ENCODE peak calls at places on chromosome 9, in four cellular contexts. M is fibroblast of lung, I is choroid plexus epithelial cell, G is foreskin fibroblast. P is an unnamed sample.
A peak's percentile ranks its signal among the peaks of the same experiment; 100 is the strongest.

GRCh38 chr9:107332883-107333282 is 49.8 kb downstream of the RAD23B start:
- DNase-seq in I (no peak), M (no peak), G (no peak), P (no peak)

GRCh38 chr9:87516222-87516930 is 18.7 kb downstream of the DAPK1 start:
- DNase-seq in M (peak; percentile 49), G (no peak), I (peak; percentile 67), P (no peak)

GRCh38 chr9:110918316-110919054 is 119.8 kb downstream of the LPAR1 start:
- DNase-seq in M (peak; percentile 72), I (peak; percentile 86), G (peak; percentile 83), P (peak; percentile 62)

GRCh38 chr9:97594414-97594921 is 38.7 kb downstream of the TSTD2 start:
- DNase-seq in I (no peak), G (no peak), M (no peak), P (no peak)

GRCh38 chr9:4382722-4383317 is 83.0 kb upstream of the GLIS3 start:
- DNase-seq in G (peak; percentile 58), I (peak; percentile 66), M (peak; percentile 21), P (peak; percentile 18)

GRCh38 chr9:124248066-124248465 is 9.7 kb upstream of the NEK6 start:
- DNase-seq in G (no peak), M (no peak), I (peak; percentile 47), P (no peak)

GRCh38 chr9:133715866-133716563 is 22.1 kb downstream of the SARDH start:
- DNase-seq in I (peak; percentile 60), M (peak; percentile 36), G (no peak), P (no peak)

GRCh38 chr9:94507531-94508258 is 47.2 kb upstream of the PCAT7 start:
- DNase-seq in G (no peak), M (no peak), I (no peak), P (no peak)

GRCh38 chr9:127283917-127284316 is 19.3 kb downstream of the GARNL3 start:
- DNase-seq in I (peak; percentile 77), G (peak; percentile 76), M (peak; percentile 29), P (peak; percentile 31)

GRCh38 chr9:19373527-19373926 is 6.5 kb downstream of the RPS6 start:
- DNase-seq in G (no peak), I (no peak), M (no peak), P (no peak)

GRCh38 chr9:134171316-134172197 is 7.2 kb upstream of the RNU6ATAC start:
- DNase-seq in G (peak; percentile 84), M (peak; percentile 45), I (peak; percentile 52), P (peak; percentile 71)

GRCh38 chr9:93365427-93366118 is 85.9 kb upstream of the FAM120A start:
- DNase-seq in M (no peak), G (no peak), I (no peak), P (no peak)

GRCh38 chr9:69412741-69413150 is 87.7 kb downstream of the ENTREP1 start:
- DNase-seq in M (peak; percentile 53), I (peak; percentile 74), G (peak; percentile 86), P (peak; percentile 59)
- TF ChIP-seq CTCF in M (peak; percentile 82), I (peak; percentile 82), G (peak; percentile 83), P (peak; percentile 82)

DNA sequence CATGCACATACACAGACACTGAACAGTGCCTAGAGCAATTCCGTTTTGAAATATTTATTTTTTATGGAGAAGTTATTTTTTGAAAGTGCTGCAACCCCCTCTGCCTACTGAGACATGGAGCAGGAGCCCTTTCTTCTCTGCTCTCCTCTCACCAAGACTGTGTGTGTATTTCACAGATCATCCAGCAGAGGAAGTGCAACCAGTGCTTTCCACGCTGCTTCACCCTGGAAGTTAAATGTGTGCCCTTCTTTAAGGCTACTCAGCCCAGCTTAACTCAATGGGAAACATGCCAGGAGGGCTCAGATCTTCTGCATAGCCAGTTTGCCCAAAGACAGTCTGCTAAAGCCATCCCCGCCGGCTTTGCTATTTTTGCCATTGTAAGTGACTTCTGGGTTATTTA is 606.3 kb downstream of the TLE1 start:
- DNase-seq in G (peak; percentile 33), I (peak; percentile 52), M (peak; percentile 38), P (no peak)
- TF ChIP-seq CTCF in G (no peak), I (peak; percentile 61), M (peak; percentile 42), P (no peak)

GRCh38 chr9:89928106-89928505 is 323.3 kb downstream of the GADD45G start:
- DNase-seq in G (no peak), I (no peak), M (no peak), P (no peak)

GRCh38 chr9:89929721-89930480 is 325.1 kb downstream of the GADD45G start:
- DNase-seq in M (peak; percentile 71), I (no peak), G (no peak), P (no peak)

GRCh38 chr9:89928521-89929275 is 323.9 kb downstream of the GADD45G start:
- DNase-seq in M (no peak), I (no peak), G (no peak), P (no peak)

GRCh38 chr9:89926691-89927220 is 321.9 kb downstream of the GADD45G start:
- DNase-seq in M (no peak), G (no peak), I (no peak), P (no peak)

DNA sequence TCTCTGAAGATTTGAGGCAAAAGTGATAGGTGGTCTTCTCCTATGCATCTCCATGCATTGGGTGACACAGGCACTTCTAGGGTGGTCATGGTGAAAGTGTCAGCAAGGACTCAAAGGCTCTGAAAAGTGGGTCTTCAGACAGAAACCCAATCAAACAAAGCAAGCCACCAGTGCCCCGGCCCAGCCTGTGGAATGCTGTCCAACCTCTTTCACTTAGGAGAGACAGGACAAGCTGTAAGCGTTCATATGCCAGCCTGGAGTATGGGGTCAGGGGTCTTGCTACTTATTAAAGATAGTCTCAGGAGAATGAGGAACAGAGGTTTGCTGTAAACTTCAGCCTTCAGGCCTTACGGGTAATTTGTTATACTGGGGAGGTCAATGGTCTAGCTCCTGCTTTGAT is 324.5 kb downstream of the GADD45G start:
- DNase-seq in M (no peak), G (no peak), I (no peak), P (no peak)
- TF ChIP-seq CTCF in M (no peak), G (no peak), I (no peak), P (no peak)

GRCh38 chr9:113143432-113144227 is 7.2 kb upstream of the SLC31A2 start:
- DNase-seq in M (no peak), I (no peak), G (no peak), P (no peak)
- TF ChIP-seq CTCF in M (no peak), I (no peak), G (no peak), P (peak; percentile 20)

GRCh38 chr9:35733109-35733541 is 659 bp downstream of the CREB3 start:
- DNase-seq in G (peak; percentile 65), I (peak; percentile 85), M (peak; percentile 75), P (peak; percentile 72)
- TF ChIP-seq CTCF in G (no peak), I (no peak), M (no peak), P (peak; percentile 53)

DNA sequence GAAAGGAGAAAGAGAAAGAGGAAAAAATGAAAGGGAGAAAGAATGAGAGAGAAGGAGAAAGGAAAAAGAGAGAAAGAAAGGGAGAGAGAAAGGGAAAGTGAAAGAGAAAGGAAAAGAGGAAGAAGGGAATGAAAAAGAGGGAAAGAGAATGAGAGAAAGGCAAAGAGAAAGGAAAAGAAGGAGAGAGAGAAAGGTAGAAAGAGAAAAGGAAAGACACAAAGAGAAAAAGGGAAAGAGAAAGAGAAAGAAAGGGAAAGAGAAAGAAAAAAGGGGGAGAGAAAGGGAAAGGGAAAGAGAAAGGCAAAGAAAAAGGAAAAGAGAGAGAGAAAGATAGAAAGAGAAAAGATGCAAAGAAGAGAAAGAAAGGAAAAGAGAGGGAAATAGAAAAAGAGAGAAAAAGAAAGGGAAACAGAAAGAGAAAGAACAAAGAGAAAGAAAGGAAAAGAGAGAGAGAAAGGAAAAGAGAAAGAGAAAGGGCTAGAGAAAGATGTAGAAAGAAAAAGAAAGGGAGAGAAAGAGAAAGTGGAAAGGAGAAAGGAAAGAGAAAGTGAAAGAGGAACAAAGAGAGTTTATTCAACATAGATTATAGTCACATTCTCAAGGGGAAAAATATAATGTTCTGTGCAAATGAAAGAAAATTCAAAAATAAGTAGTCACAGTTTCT is 165.2 kb downstream of the TMEM38B start:
- DNase-seq in M (no peak), I (no peak), G (no peak), P (no peak)
- TF ChIP-seq CTCF in M (no peak), I (no peak), G (no peak), P (no peak)

GRCh38 chr9:17802249-17802857 is 223.5 kb downstream of the SH3GL2 start:
- DNase-seq in G (peak; percentile 50), I (peak; percentile 43), M (peak; percentile 6), P (peak; percentile 16)
- TF ChIP-seq CTCF in G (peak; percentile 48), I (peak; percentile 69), M (peak; percentile 71), P (peak; percentile 81)